ENCODE peak calls at places on chromosomes 7 and 10, in eight cellular contexts. N is GM23338, O is heart left ventricle, B is tibial artery, K is lower leg skin, D is fibroblast of the aortic adventitia, H is left ventricle myocardium inferior, G is HCT116. E is an unnamed sample.

GRCh38 chr10:3172081-3172445 is 519 bp downstream of the PITRM1 start:
- DNase-seq in O (no peak), N (peak), K (no peak), H (no peak), B (no peak), D (peak), G (peak), E (peak)

GRCh38 chr10:47176903-47177860 is 122.8 kb upstream of the GDF10 start:
- DNase-seq in B (no peak), N (no peak), O (no peak), H (no peak), K (no peak), G (no peak), D (peak), E (no peak)

GRCh38 chr10:107546239-107546638 is 381.7 kb upstream of the SORCS1 start:
- DNase-seq in O (no peak), B (no peak), D (peak), K (no peak), H (no peak), G (no peak), N (no peak), E (peak)

GRCh38 chr7:66953044-66953427 is 32.0 kb downstream of the TMEM248 start:
- DNase-seq in O (no peak), B (no peak), K (no peak), G (no peak), N (no peak), D (no peak), H (no peak), E (no peak)

GRCh38 chr10:654647-654996 is 34.8 kb downstream of the DIP2C start:
- DNase-seq in D (no peak), K (no peak), B (no peak), N (no peak), G (no peak), H (no peak), O (no peak), E (no peak)

GRCh38 chr7:90957883-90958282 is 306.4 kb upstream of the FZD1 start:
- DNase-seq in N (no peak), O (no peak), K (no peak), H (no peak), B (no peak), G (no peak), D (no peak), E (no peak)

GRCh38 chr7:151777511-151777880 is 99.4 kb downstream of the PRKAG2 start:
- DNase-seq in N (no peak), B (no peak), G (no peak), O (no peak), D (no peak), K (no peak), H (no peak), E (no peak)

GRCh38 chr7:157502701-157503111 is 165.9 kb downstream of the DNAJB6 start:
- DNase-seq in K (no peak), D (no peak), B (no peak), N (no peak), G (no peak), H (no peak), O (peak), E (peak)

GRCh38 chr7:108653526-108653925 is 83.9 kb downstream of the DNAJB9 start:
- DNase-seq in O (no peak), N (no peak), G (no peak), K (no peak), B (no peak), H (no peak), D (no peak), E (no peak)

GRCh38 chr10:99854860-99855259 is 72.4 kb downstream of the ABCC2 start:
- DNase-seq in B (peak), D (peak), N (peak), K (no peak), G (peak), H (no peak), O (no peak), E (peak)

GRCh38 chr7:140304071-140304799 is 94.1 kb downstream of the SLC37A3 start:
- DNase-seq in D (peak), H (no peak), O (no peak), N (peak), K (no peak), G (no peak), B (no peak), E (peak)

GRCh38 chr10:113958631-113959382 is 84.9 kb upstream of the ADRB1 start:
- DNase-seq in O (peak), B (peak), D (peak), K (no peak), N (no peak), G (peak), H (no peak), E (peak)

GRCh38 chr7:83162402-83163256 is at the start of gene PCLO:
- DNase-seq in G (peak), H (peak), D (no peak), B (no peak), K (peak), O (peak), N (peak), E (peak)

GRCh38 chr10:114816308-114816707 is 5.3 kb upstream of the FHIP2A start:
- DNase-seq in G (no peak), N (peak), B (no peak), O (no peak), K (no peak), D (no peak), H (no peak), E (no peak)

GRCh38 chr10:124173298-124173900 is 80.0 kb upstream of the CHST15 start:
- DNase-seq in O (no peak), N (no peak), B (no peak), G (no peak), D (no peak), H (no peak), K (no peak), E (no peak)

GRCh38 chr7:149220534-149220933 is 18.9 kb upstream of the ZNF212 start:
- DNase-seq in D (peak), B (no peak), G (no peak), K (no peak), O (no peak), N (no peak), H (no peak), E (no peak)

DNA sequence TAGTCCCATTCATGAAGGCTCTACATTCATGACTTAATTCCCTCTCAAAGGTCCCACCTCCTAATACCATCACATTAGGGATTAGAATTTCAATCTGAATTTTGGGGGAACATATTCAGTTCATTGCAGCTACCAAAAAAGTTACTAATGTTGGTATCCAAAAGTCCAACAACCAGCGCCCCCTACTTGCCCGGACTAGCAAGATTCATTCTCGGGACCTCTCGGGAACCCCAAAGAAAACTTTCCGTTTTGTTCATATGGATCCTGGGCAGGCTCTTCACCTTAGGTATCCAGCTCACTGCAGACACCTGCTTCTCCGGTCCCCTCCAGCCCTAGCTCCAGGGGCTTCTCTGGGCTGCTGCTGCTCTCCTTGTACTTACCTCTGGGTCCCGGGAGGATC is 8.9 kb upstream of the GRK5 start:
- DNase-seq in G (no peak), H (no peak), D (no peak), O (no peak), K (no peak), N (peak), B (no peak), E (no peak)
- TF ChIP-seq CTCF in G (peak), H (peak), D (peak), O (peak), K (no peak), N (peak), B (no peak), E (peak)

GRCh38 chr7:102916881-102917280 is 4.1 kb downstream of the LRRC17 start:
- DNase-seq in B (no peak), N (peak), O (no peak), G (no peak), K (no peak), D (peak), H (no peak), E (peak)

GRCh38 chr7:102914585-102914984 is 1.8 kb downstream of the LRRC17 start:
- DNase-seq in B (peak), N (peak), H (peak), D (peak), O (peak), G (no peak), K (no peak), E (peak)

GRCh38 chr7:102917436-102918353 is 4.9 kb downstream of the LRRC17 start:
- DNase-seq in B (no peak), D (peak), O (no peak), G (peak), H (no peak), N (peak), K (no peak), E (no peak)

GRCh38 chr7:102918865-102919264 is 6.1 kb downstream of the LRRC17 start:
- DNase-seq in H (no peak), G (no peak), B (no peak), O (no peak), N (no peak), D (peak), K (no peak), E (no peak)

GRCh38 chr7:102916426-102916825 is 3.6 kb downstream of the LRRC17 start:
- DNase-seq in N (no peak), B (no peak), O (no peak), G (no peak), K (no peak), H (no peak), D (peak), E (peak)
- H3K4me3 ChIP-seq in N (no peak), B (no peak), O (no peak), G (no peak), K (no peak), H (no peak), D (no peak), E (no peak)

GRCh38 chr10:117781216-117781836 is 238.8 kb downstream of the EMX2 start:
- DNase-seq in H (no peak), N (no peak), D (no peak), K (no peak), G (no peak), O (no peak), B (no peak), E (no peak)

GRCh38 chr10:117775478-117775877 is 232.9 kb downstream of the EMX2 start:
- DNase-seq in K (no peak), O (no peak), B (no peak), D (no peak), N (no peak), H (no peak), G (no peak), E (no peak)

GRCh38 chr10:117782276-117782675 is 239.7 kb downstream of the EMX2 start:
- DNase-seq in K (no peak), B (no peak), G (no peak), H (no peak), O (no peak), D (no peak), N (no peak), E (no peak)

GRCh38 chr10:117780411-117780810 is 237.9 kb downstream of the EMX2 start:
- DNase-seq in O (no peak), K (no peak), H (no peak), B (no peak), D (no peak), N (no peak), G (no peak), E (no peak)

DNA sequence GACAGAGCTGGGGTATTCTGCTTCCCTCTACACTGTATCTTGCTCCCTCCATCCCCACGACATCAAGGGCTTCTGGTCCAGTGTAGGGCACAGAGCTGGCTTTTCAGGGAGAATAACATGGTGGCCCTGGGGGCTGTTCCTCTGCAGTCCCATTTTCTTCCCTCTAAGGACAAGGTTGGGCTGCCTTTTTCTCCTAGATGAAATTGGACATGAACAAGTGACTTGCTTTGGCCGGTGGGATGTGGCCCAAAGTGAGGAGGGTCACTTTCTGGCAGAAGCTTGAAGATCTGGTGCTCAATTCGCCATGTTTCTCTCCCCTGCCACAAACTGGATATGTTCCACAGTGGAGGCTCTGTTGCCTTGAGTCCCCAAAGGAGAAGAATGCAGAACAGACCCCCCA is 235.7 kb downstream of the EMX2 start:
- DNase-seq in K (no peak), O (no peak), N (no peak), G (no peak), H (no peak), D (no peak), B (no peak), E (no peak)
- TF ChIP-seq CTCF in K (no peak), O (no peak), N (no peak), G (no peak), H (no peak), D (no peak), B (no peak), E (no peak)

DNA sequence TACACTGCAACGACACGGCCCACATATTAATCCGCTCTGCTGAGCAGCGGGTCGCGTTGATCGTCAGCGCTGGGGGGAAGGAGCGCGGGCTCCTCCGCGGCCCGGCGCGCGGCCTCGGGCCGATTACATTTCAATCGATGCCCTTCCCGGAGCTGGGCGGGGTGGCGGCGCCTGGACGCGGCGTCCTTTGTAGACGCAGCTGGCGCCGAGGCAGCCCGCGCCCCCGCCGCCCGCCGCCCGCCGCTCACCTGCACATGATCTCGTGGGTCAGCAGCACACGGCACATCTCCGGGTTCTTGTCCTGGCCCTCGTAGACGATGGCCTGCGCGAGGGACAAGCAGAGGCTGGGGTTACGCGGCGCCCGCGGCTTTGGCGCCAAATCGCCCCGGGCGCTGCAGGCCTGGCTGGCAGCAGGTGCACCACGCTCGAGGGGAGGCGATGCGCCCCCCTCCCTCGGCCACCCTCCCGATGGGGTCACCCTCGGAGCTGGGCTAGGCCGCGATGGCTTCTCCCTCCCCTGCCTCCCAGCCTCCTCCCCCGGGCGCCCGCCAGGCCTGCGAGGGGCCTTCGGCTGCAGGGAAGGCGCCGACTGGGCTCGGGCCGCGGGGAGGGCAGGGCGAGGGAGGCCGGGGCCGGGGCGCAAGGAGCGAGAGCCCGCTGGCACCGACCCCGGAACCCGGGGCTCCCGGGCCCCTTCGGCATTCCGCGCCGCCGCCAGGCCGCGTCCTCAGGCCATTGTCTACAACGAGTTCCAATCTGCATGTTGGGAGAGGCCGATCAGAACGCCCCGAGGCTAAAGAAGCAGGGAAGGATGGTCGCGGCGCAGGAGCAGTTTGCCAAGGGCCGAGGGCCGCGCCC is 5.2 kb downstream of the EBF3 start:
- DNase-seq in O (peak), H (no peak), N (peak), B (no peak), K (no peak), G (no peak), D (peak), E (no peak)
- H3K4me3 ChIP-seq in O (peak), H (peak), N (peak), B (peak), K (no peak), G (no peak), D (peak), E (no peak)

DNA sequence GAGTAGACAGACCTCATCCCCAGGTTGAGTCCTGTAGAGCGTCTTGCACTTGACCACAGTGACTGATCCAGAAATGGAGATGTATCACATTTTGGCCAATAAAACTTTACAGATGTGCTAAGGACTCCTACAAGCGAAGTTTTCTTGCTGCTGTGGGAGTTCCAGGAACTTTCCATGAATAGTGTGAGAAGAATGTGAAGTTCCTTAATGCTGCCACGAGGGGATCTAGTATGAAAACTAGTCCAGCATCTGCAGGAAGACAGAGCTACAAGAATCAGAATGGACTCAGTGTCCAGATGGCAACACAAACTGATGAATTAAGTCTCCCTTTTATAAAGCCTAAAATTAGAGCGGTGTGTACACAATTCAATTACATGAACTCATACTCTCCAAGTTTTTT is 14.8 kb upstream of the LSM8 start:
- DNase-seq in H (no peak), D (peak), G (no peak), B (no peak), N (no peak), K (no peak), O (no peak), E (no peak)
- TF ChIP-seq CTCF in H (no peak), D (peak), G (peak), B (no peak), N (no peak), K (no peak), O (no peak), E (peak)

GRCh38 chr10:24255907-24256306 is 47.0 kb downstream of the KIAA1217 start:
- DNase-seq in G (no peak), O (peak), B (no peak), H (peak), K (peak), N (no peak), D (no peak), E (peak)
- H3K4me3 ChIP-seq in G (no peak), O (no peak), B (no peak), H (no peak), K (no peak), N (no peak), D (no peak), E (no peak)

DNA sequence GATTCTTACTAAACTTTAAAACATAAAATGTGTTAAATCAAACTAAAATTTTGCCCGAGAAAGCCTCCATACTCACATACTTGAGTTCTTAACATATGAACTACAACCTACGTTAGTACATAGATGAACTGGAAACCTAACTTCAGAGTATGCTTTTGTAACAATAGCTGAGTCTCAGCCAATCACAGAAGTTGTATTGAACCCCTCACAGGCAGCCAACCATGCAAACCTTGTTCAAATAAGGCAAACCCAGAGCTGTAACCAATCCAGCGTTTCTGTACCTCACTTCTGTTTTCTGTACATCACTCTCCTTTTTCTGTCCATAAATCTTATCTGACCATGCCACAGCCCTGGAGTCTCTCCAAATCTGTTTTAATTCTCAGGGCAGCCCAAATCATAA is 157.3 kb upstream of the COL1A2 start:
- DNase-seq in O (no peak), H (no peak), K (no peak), N (no peak), D (no peak), G (no peak), B (no peak), E (no peak)
- TF ChIP-seq CTCF in O (no peak), H (no peak), K (no peak), N (no peak), D (no peak), G (no peak), B (no peak), E (no peak)

E was measured in astrocyte of the spinal cord.